ENCODE peak calls at places on chromosomes 6 and 20, in ten cellular contexts. P is neuronal stem cell; Z is CD8-positive, alpha-beta memory T cell; W is neural progenitor cell; E is IMR-90; K is gastrocnemius medialis; J is uterus; H is mesenchymal stem cell; T is A549; I is kidney. S is an unnamed sample.

GRCh38 chr6:118800394-118801071 is 93.4 kb upstream of the ASF1A start:
- DNase-seq in E (peak; percentile 85), I (peak; percentile 77), T (peak; percentile 79), P (peak; percentile 74), J (peak; percentile 83), W (peak; percentile 91), K (peak; percentile 67), H (peak; percentile 79), Z (peak; percentile 81), S (peak; percentile 71)

GRCh38 chr6:149924933-149925252 is 2.0 kb upstream of the RAET1G start:
- DNase-seq in K (no peak), J (no peak), W (no peak), P (no peak), I (no peak), T (no peak), E (no peak), Z (no peak), H (no peak), S (no peak)

GRCh38 chr6:131366223-131366622 is 206.8 kb upstream of the ARG1 start:
- DNase-seq in W (no peak), Z (no peak), E (no peak), J (no peak), I (no peak), T (no peak), K (no peak), H (no peak), P (no peak), S (no peak)

GRCh38 chr6:131776986-131777385 is 30.8 kb upstream of the ENPP1 start:
- DNase-seq in P (no peak), Z (no peak), K (no peak), E (no peak), W (no peak), H (no peak), J (no peak), T (no peak), I (no peak), S (no peak)

GRCh38 chr6:127173541-127173940 is 55.1 kb downstream of the RSPO3 start:
- DNase-seq in H (peak; percentile 56), I (no peak), T (peak; percentile 17), K (peak; percentile 15), Z (no peak), J (no peak), E (no peak), P (no peak), W (no peak), S (no peak)

GRCh38 chr20:8424010-8424409 is 291.9 kb downstream of the PLCB1 start:
- DNase-seq in I (no peak), Z (no peak), W (no peak), T (no peak), E (peak; percentile 86), J (no peak), P (no peak), H (peak; percentile 70), K (no peak), S (no peak)

GRCh38 chr6:111803804-111804203 is 69.4 kb downstream of the FYN start:
- DNase-seq in J (no peak), W (no peak), H (peak; percentile 94), I (no peak), K (no peak), Z (no peak), E (peak; percentile 90), T (no peak), P (no peak), S (no peak)

GRCh38 chr6:157514659-157515496 is 133.9 kb downstream of the ZDHHC14 start:
- DNase-seq in W (no peak), K (peak; percentile 74), P (no peak), J (no peak), T (peak; percentile 47), Z (no peak), I (no peak), H (peak; percentile 72), E (peak; percentile 69), S (no peak)

GRCh38 chr6:42968783-42969182 is 8.2 kb downstream of the GNMT start:
- DNase-seq in J (no peak), E (no peak), K (no peak), Z (no peak), H (no peak), P (no peak), T (no peak), I (no peak), W (no peak), S (no peak)

GRCh38 chr20:34200020-34200419 is 41.2 kb upstream of the ASIP start:
- DNase-seq in E (no peak), H (no peak), W (no peak), J (no peak), I (no peak), Z (no peak), K (no peak), P (no peak), T (no peak), S (no peak)

GRCh38 chr6:16230953-16231352 is 7.4 kb upstream of the GMPR start:
- DNase-seq in J (no peak), P (no peak), I (no peak), K (no peak), H (no peak), T (no peak), W (no peak), Z (no peak), E (no peak), S (no peak)

GRCh38 chr20:9949563-9949962 is 85.2 kb upstream of the ANKEF1 start:
- DNase-seq in H (no peak), W (no peak), P (no peak), K (no peak), I (no peak), E (no peak), T (no peak), Z (no peak), J (no peak), S (no peak)

GRCh38 chr6:32685603-32686002 is 19.1 kb upstream of the HLA-DQB1 start:
- DNase-seq in K (no peak), I (no peak), T (no peak), Z (peak; percentile 82), W (no peak), J (no peak), H (peak; percentile 8), E (peak; percentile 39), P (no peak), S (peak; percentile 29)

GRCh38 chr6:100904316-100904715 is 23.2 kb upstream of the ASCC3 start:
- DNase-seq in H (no peak), E (no peak), P (no peak), K (no peak), W (no peak), T (no peak), J (no peak), Z (no peak), I (no peak), S (no peak)

GRCh38 chr6:136654086-136654485 is 103.9 kb upstream of the MAP7 start:
- DNase-seq in E (no peak), Z (no peak), I (no peak), P (no peak), H (no peak), W (no peak), K (no peak), J (no peak), T (no peak), S (no peak)

GRCh38 chr20:59145926-59146800 is 17.5 kb upstream of the ZNF831 start:
- DNase-seq in I (no peak), J (no peak), Z (peak; percentile 49), T (no peak), E (no peak), H (no peak), K (no peak), W (no peak), P (no peak), S (no peak)

GRCh38 chr20:52438326-52438963 is 246.9 kb upstream of the ZFP64 start:
- DNase-seq in J (no peak), K (no peak), P (no peak), W (no peak), I (no peak), Z (peak; percentile 6), H (no peak), E (no peak), T (no peak), S (no peak)

GRCh38 chr6:26029857-26030653 is 57.2 kb upstream of the HFE start:
- DNase-seq in Z (no peak), J (no peak), E (no peak), T (no peak), H (no peak), K (no peak), P (no peak), I (no peak), W (no peak), S (no peak)
- H3K27ac ChIP-seq in Z (peak overlapping the region; percentile 86), J (no peak overlapping the region), E (no peak overlapping the region), T (peak overlapping the region; percentile 95), H (peak overlapping the region; percentile 55), K (no peak overlapping the region), P (peak overlapping the region; percentile 53), I (no peak overlapping the region), W (peak overlapping the region; percentile 92), S (no peak overlapping the region)

GRCh38 chr6:169915769-169916550 is 164.5 kb downstream of the ERMARD start:
- DNase-seq in W (no peak), P (no peak), J (peak; percentile 54), Z (no peak), H (no peak), I (peak; percentile 74), T (no peak), K (no peak), E (no peak), S (no peak)
- H3K9me3 ChIP-seq in W (no peaks in the 10 kb centered on the region), P (no peaks in the 10 kb centered on the region), J (no peaks in the 10 kb centered on the region), Z (no peaks in the 10 kb centered on the region), H (no peaks in the 10 kb centered on the region), I (no peaks in the 10 kb centered on the region), T (no peaks in the 10 kb centered on the region), K (no peaks in the 10 kb centered on the region), E (peaks cover 54% of the 10 kb centered on the region), S (no peaks in the 10 kb centered on the region)

GRCh38 chr6:166903500-166903899 is 52.9 kb downstream of the RNASET2 start:
- DNase-seq in H (no peak), W (peak; percentile 37), T (no peak), I (peak; percentile 66), Z (no peak), E (no peak), P (no peak), K (no peak), J (no peak), S (no peak)
- H3K27ac ChIP-seq in H (no peak overlapping the region), W (no peak overlapping the region), T (no peak overlapping the region), I (no peak overlapping the region), Z (no peak overlapping the region), E (no peak overlapping the region), P (no peak overlapping the region), K (no peak overlapping the region), J (no peak overlapping the region), S (no peak overlapping the region)

GRCh38 chr6:170057961-170058877 is 232.7 kb downstream of the DLL1 start:
- DNase-seq in J (no peak), K (no peak), E (no peak), P (no peak), H (no peak), I (peak; percentile 73), W (no peak), T (no peak), Z (no peak), S (no peak)

GRCh38 chr6:170056329-170056728 is 234.5 kb downstream of the DLL1 start:
- DNase-seq in J (no peak), Z (no peak), W (no peak), I (peak; percentile 46), T (no peak), H (no peak), K (no peak), P (no peak), E (no peak), S (no peak)

GRCh38 chr6:170053966-170054661 is 236.8 kb downstream of the DLL1 start:
- DNase-seq in T (no peak), P (no peak), J (no peak), E (no peak), I (peak; percentile 37), H (no peak), W (no peak), K (no peak), Z (no peak), S (no peak)

GRCh38 chr6:170058878-170059485 is 231.9 kb downstream of the DLL1 start:
- DNase-seq in K (no peak), Z (no peak), W (no peak), P (no peak), E (no peak), T (no peak), I (no peak), J (no peak), H (no peak), S (no peak)

GRCh38 chr6:170057034-170057734 is 233.7 kb downstream of the DLL1 start:
- DNase-seq in T (no peak), J (no peak), Z (no peak), W (no peak), K (no peak), E (no peak), P (no peak), I (no peak), H (no peak), S (no peak)
- H3K9me3 ChIP-seq in T (no peaks in the 10 kb centered on the region), J (no peaks in the 10 kb centered on the region), Z (no peaks in the 10 kb centered on the region), W (no peaks in the 10 kb centered on the region), K (no peaks in the 10 kb centered on the region), E (peaks cover 34% of the 10 kb centered on the region), P (no peaks in the 10 kb centered on the region), I (no peaks in the 10 kb centered on the region), H (no peaks in the 10 kb centered on the region), S (no peaks in the 10 kb centered on the region)

S was measured in effector memory CD4-positive, alpha-beta T cell.